ENCODE peak calls at places on chromosomes 2 and 18, in six cellular contexts. G is lower lobe of right lung, V is ovary, J is uterus, B is colonic mucosa, U is HCT116. N is an unnamed sample.

GRCh38 chr2:62208758-62209114 is 12.8 kb downstream of the B3GNT2 start:
- DNase-seq in U (no peak), G (no peak), B (no peak), J (no peak), V (no peak), N (no peak)

GRCh38 chr2:203804766-203805484 is 62.6 kb upstream of the CTLA4 start:
- DNase-seq in U (no peak), G (no peak), B (no peak), V (no peak), J (no peak), N (no peak)

GRCh38 chr2:21228041-21228895 is 104.5 kb downstream of the TDRD15 start:
- DNase-seq in J (no peak), G (no peak), U (no peak), B (peak), V (no peak), N (no peak)

GRCh38 chr2:13596233-13596632 is 879.5 kb downstream of the TRIB2 start:
- DNase-seq in V (no peak), J (no peak), B (no peak), G (no peak), U (no peak), N (no peak)

GRCh38 chr2:47403829-47404228 is 873 bp downstream of the MSH2 start:
- DNase-seq in B (no peak), G (no peak), J (no peak), U (no peak), V (no peak), N (no peak)

GRCh38 chr2:20618886-20619521 is 31.9 kb downstream of the HS1BP3 start:
- DNase-seq in U (no peak), J (peak), V (peak), G (peak), B (no peak), N (no peak)

GRCh38 chr2:239321596-239322413 is 79.0 kb downstream of the HDAC4 start:
- DNase-seq in G (no peak), J (peak), B (no peak), U (no peak), V (peak), N (no peak)

GRCh38 chr18:69898241-69898861 is 49.3 kb downstream of the CD226 start:
- DNase-seq in U (no peak), V (no peak), G (no peak), J (no peak), B (no peak), N (no peak)

GRCh38 chr2:240236217-240237111 is 96.0 kb upstream of the OTOS start:
- DNase-seq in U (no peak), J (no peak), G (peak), V (peak), B (peak), N (no peak)

GRCh38 chr2:225008935-225009334 is 33.3 kb downstream of the DOCK10 start:
- DNase-seq in B (peak), V (no peak), G (no peak), U (peak), J (no peak), N (no peak)
- TF ChIP-seq CTCF in B (no peak), V (no peak), G (peak), U (peak), J (no peak), N (peak)

GRCh38 chr2:28096421-28096820 is 205.9 kb downstream of the BABAM2 start:
- DNase-seq in G (no peak), U (no peak), V (no peak), J (no peak), B (no peak), N (no peak)

GRCh38 chr2:28103611-28104010 is 213.1 kb downstream of the BABAM2 start:
- DNase-seq in B (no peak), G (no peak), U (no peak), V (no peak), J (no peak), N (no peak)

GRCh38 chr2:28102455-28102874 is 211.9 kb downstream of the BABAM2 start:
- DNase-seq in V (no peak), G (no peak), U (no peak), J (no peak), B (no peak), N (peak)

GRCh38 chr2:28101123-28101522 is 210.6 kb downstream of the BABAM2 start:
- DNase-seq in G (no peak), J (no peak), U (no peak), V (no peak), B (no peak), N (no peak)

DNA sequence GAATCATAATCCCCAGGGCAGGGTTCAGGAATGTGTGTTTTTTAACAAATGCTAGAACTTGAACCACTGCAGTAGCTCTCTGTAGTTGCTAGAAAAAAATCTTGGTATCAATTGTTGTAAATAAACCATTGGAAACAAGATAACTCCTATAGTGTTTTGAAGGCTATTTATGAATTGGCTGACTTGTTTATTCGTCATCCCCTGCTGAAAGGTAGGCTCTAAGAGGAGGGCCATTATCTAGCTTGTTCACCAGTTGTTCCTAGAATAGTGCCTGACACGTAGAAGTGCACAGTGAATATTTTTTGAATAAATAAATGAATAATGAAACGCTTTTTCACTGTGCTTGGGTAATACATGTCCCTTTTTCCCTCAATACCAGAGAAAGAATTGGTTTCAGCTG is 211.4 kb downstream of the BABAM2 start:
- DNase-seq in B (no peak), J (no peak), U (no peak), G (no peak), V (no peak), N (no peak)
- H3K4me3 ChIP-seq in B (no peak), J (no peak), U (no peak), G (no peak), V (no peak), N (no peak)

GRCh38 chr2:237090906-237091305 is 5.2 kb downstream of the COPS8 start:
- DNase-seq in V (no peak), G (no peak), B (no peak), U (no peak), J (no peak), N (no peak)

GRCh38 chr2:237096201-237096600 is 10.5 kb downstream of the COPS8 start:
- DNase-seq in V (no peak), J (no peak), G (no peak), U (no peak), B (no peak), N (no peak)

GRCh38 chr2:237092506-237092905 is 6.8 kb downstream of the COPS8 start:
- DNase-seq in G (no peak), B (no peak), U (no peak), J (no peak), V (no peak), N (no peak)

GRCh38 chr2:237091779-237092436 is 6.2 kb downstream of the COPS8 start:
- DNase-seq in V (no peak), J (peak), U (no peak), B (no peak), G (no peak), N (no peak)

DNA sequence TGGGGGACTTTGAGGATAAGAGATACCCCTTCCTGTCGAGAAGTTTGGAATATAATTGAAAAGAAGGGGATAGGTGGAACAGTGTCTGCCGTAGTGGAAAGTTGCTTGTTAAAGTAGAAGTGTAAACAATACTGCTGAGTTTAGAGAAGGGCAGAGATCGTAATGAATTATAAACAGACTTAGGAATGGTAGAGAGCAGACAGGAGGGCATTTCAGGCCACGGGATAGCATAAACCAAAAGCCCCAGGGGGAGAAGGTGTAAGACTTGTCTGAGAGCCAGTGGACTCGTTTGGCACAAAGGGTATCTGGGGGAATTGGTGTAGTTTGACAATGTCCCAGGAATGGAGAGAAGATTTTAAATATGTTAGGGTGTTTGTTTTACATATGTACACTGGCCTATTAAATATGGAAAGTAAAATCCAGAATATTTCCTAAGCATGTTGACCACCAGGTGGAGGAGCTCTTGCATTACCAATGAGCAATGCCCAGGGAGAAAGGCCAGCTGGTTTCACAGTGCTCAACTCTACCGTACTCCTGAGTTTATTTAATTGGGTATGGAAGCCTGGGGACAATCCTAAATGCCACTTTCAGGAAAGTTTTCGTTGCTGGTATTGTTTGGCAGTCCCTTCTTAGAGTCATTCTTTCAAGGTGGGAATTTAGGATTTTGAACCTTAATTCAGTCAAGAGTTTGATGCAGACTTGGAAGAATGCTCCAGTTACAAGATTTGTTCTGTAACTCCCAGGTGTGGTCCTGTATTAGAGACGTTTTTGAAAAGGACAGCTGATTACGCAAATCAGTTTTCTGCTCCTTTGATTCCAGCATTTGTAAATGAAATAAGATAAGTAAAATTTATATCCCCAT is 7.5 kb downstream of the COPS8 start:
- DNase-seq in G (no peak), J (peak), U (peak), B (no peak), V (no peak), N (no peak)
- TF ChIP-seq CTCF in G (no peak), J (peak), U (peak), B (peak), V (peak), N (peak)

GRCh38 chr2:127681288-127681771 is 6.0 kb upstream of the LIMS2 start:
- DNase-seq in V (no peak), B (no peak), G (no peak), U (no peak), J (peak), N (no peak)

GRCh38 chr2:127681976-127682857 is 6.9 kb upstream of the LIMS2 start:
- DNase-seq in J (no peak), G (no peak), U (no peak), B (no peak), V (no peak), N (no peak)

GRCh38 chr2:127679680-127680361 is 4.5 kb upstream of the LIMS2 start:
- DNase-seq in B (no peak), V (no peak), G (no peak), J (no peak), U (no peak), N (no peak)

GRCh38 chr2:127678991-127679390 is 3.7 kb upstream of the LIMS2 start:
- DNase-seq in J (no peak), V (no peak), U (no peak), G (no peak), B (no peak), N (no peak)

GRCh38 chr2:127680706-127681287 is 5.5 kb upstream of the LIMS2 start:
- DNase-seq in G (no peak), B (no peak), J (no peak), U (no peak), V (no peak), N (no peak)
- H3K4me3 ChIP-seq in G (peak), B (no peak), J (peak), U (no peak), V (no peak), N (no peak)

GRCh38 chr2:171274757-171275156 is 114.1 kb upstream of the TLK1 start:
- DNase-seq in U (no peak), G (no peak), V (no peak), J (no peak), B (no peak), N (no peak)
- TF ChIP-seq CTCF in U (no peak), G (no peak), V (no peak), J (no peak), B (no peak), N (no peak)

DNA sequence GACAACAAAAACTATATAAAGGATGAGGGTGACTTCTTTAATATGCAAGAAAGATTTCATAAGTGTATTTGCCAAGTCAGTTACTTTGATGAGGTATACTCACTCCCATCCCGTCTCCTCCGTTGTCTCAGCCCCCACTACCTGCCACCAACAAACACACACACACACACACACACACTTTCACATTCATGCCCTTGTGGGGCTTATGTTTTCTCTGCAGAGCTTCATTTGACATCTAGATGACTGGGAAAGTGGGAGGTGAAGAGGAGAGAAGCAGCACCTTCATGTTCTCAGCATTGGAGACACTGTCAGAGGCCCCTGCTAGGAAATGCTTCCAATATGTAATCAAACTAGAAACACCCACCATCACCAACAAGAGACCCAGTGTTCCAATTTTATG is 22.5 kb upstream of the TXNDC2 start:
- DNase-seq in G (no peak), U (no peak), J (no peak), V (no peak), B (no peak), N (no peak)
- H3K4me3 ChIP-seq in G (no peak), U (no peak), J (no peak), V (no peak), B (no peak), N (no peak)

DNA sequence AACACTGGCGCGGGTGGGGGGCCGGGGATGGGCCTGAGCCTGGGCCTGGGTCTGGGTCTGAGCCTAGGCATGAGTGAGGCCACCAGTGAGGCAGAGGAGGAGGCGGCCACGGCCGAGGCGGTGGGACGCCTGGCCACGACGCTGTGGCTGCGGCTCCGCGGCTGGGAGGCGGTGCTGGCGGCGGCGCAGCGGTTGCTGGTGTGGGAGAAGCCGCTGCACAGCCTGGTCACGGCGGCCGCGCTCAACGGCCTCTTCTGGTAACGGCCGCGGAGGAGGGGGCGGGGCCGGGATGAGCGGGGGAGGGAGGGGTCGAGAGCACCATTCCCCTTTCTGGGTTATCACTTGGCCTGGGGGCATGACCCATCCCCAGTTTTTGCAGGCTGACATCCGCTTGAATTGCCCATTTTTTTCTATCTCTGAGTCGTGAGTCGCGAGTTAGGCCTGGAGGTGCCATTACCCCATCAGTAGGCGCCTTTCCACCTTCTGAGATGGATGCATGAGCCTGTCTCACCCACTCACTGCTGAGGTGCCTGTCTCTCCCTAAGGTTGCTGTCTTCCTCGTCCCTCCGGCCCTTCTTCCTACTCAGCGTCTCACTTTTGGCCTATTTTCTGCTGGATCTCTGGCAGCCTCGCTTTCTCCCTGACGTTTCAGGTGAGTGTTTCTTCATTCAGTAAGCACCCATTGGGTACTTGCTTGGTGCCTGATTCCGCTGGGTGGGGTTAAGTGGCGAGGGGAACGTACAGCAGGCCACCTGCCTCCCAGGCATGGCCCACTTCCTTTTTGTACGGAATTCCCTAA is 501 bp downstream of the RETREG2 start:
- DNase-seq in G (peak), B (peak), V (no peak), U (no peak), J (peak), N (no peak)
- TF ChIP-seq CTCF in G (no peak), B (no peak), V (no peak), U (no peak), J (no peak), N (no peak)

DNA sequence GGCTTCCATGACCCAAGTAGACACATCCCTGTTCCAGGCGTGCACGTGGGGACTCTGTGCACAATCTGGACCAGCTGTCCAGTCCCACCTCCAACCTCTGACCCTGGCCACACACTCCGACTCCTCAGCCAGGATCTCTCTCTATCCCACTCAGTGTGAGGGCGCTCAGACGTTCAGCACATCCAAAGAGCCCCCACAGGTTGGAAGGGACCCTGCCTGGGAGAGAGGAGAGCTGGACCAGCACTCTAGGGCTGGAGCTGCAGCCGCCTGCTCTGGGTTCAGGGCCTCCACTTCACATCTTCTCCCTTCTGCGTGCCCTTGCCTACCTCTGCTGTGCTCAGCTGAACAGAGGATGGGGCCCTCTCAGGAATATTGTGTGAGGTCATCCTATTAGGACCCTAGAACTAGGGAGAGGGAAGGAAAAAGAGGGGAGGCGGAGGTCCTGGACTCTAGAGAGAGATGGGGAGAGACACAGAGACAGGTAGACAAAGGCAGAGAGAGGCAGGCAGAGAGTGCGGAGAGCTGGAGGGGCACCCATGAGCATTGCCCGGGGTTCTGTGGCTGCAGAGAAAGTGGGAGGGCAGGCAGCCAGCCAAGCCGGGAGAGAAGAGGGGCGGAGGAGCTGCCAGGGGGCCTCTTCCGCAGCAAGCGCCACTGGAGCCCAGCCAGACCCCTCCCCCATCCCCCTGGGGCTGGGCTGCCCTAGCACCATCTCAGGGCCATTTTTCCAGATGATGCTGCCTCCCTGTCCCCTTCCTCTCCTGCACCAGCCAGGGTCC is 8.2 kb upstream of the TNS1 start:
- DNase-seq in V (no peak), G (no peak), J (no peak), B (no peak), U (no peak), N (no peak)
- H3K4me3 ChIP-seq in V (no peak), G (peak), J (peak), B (no peak), U (peak), N (peak)

DNA sequence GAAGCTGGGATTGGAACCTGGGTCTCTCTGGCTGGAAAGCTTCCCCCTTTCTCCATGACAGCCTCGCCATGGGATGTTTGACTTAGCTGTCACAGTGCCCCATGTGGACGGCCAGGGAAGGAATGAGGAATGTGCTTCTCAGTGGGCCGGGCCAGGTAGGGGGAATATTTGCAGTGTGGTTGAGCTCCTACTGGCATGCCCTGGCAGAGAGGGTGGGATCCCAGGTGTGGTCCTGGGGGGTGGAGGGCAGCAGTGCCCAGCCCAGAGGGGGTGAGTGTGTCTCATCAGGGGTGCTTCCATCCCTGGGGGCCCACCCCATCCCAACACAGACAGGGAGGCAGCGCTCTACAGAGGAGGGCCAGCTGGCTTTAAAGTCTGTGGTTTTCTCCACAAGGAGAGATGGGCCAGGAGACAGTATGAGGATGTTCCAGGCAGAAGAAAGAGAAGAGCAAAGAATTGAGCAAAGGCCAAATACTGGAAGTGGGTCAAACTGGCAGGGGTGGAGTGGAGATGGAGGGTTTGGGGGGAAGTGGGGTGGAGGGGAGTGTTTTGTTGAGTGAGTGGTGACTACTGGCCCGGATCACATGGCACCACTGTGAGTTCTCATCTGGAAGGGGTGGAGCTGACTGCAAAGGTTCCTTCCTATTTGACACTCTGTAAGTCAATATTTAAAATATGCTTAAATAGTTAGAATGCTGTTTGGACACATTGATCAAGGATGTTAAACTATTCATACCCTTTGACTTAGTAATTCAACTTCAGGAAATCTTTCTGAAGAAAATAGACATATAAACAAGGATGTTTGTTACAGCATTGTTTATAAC is 94.0 kb downstream of the MYCN start:
- DNase-seq in V (no peak), U (peak), B (no peak), J (no peak), G (no peak), N (no peak)
- TF ChIP-seq CTCF in V (no peak), U (peak), B (no peak), J (no peak), G (no peak), N (no peak)

N was measured in BJ.